ENCODE peak calls at places on chromosomes 2 and 18, in nine cellular contexts. One of them, this sample, is unnamed.

GRCh38 chr2:144331652-144332355 is 188.1 kb downstream of the ZEB2 start:
- DNase-seq in pancreas: no peak
- DNase-seq in cardiac muscle cell: no peak
- DNase-seq in adrenal gland: no peak
- DNase-seq in esophagus squamous epithelium: no peak
- DNase-seq in stomach: no peak
- DNase-seq in IMR-90: no peak
- DNase-seq in thyroid gland: peak; percentile 70
- DNase-seq in endodermal cell: no peak
- DNase-seq in this sample: no peak

GRCh38 chr2:8481463-8482009 is 200.3 kb upstream of the ID2 start:
- DNase-seq in cardiac muscle cell: no peak
- DNase-seq in thyroid gland: no peak
- DNase-seq in IMR-90: no peak
- DNase-seq in adrenal gland: no peak
- DNase-seq in pancreas: no peak
- DNase-seq in endodermal cell: no peak
- DNase-seq in esophagus squamous epithelium: no peak
- DNase-seq in stomach: no peak
- DNase-seq in this sample: no peak

GRCh38 chr18:55284614-55285013 is 303.4 kb downstream of the TCF4 start:
- DNase-seq in stomach: no peak
- DNase-seq in adrenal gland: no peak
- DNase-seq in pancreas: no peak
- DNase-seq in IMR-90: no peak
- DNase-seq in cardiac muscle cell: no peak
- DNase-seq in endodermal cell: no peak
- DNase-seq in thyroid gland: no peak
- DNase-seq in esophagus squamous epithelium: no peak
- DNase-seq in this sample: no peak

GRCh38 chr2:174259981-174260380 is 11.6 kb upstream of the OLA1 start:
- DNase-seq in pancreas: no peak
- DNase-seq in adrenal gland: peak; percentile 40
- DNase-seq in stomach: no peak
- DNase-seq in endodermal cell: no peak
- DNase-seq in thyroid gland: no peak
- DNase-seq in esophagus squamous epithelium: no peak
- DNase-seq in cardiac muscle cell: no peak
- DNase-seq in IMR-90: peak; percentile 85
- DNase-seq in this sample: no peak

GRCh38 chr2:100008960-100009359 is 133.4 kb downstream of the AFF3 start:
- DNase-seq in esophagus squamous epithelium: no peak
- DNase-seq in pancreas: no peak
- DNase-seq in thyroid gland: no peak
- DNase-seq in cardiac muscle cell: peak; percentile 28
- DNase-seq in adrenal gland: no peak
- DNase-seq in stomach: no peak
- DNase-seq in endodermal cell: no peak
- DNase-seq in IMR-90: peak; percentile 76
- DNase-seq in this sample: no peak

GRCh38 chr18:22813648-22814328 is 119.3 kb upstream of the RBBP8 start:
- DNase-seq in pancreas: no peak
- DNase-seq in stomach: no peak
- DNase-seq in esophagus squamous epithelium: no peak
- DNase-seq in endodermal cell: no peak
- DNase-seq in IMR-90: peak; percentile 65
- DNase-seq in adrenal gland: peak; percentile 27
- DNase-seq in cardiac muscle cell: peak; percentile 54
- DNase-seq in thyroid gland: no peak
- DNase-seq in this sample: no peak

GRCh38 chr18:48896875-48897511 is 53.8 kb downstream of the SMAD7 start:
- DNase-seq in endodermal cell: peak; percentile 91
- DNase-seq in stomach: peak; percentile 63
- DNase-seq in cardiac muscle cell: peak; percentile 52
- DNase-seq in esophagus squamous epithelium: no peak
- DNase-seq in adrenal gland: peak; percentile 74
- DNase-seq in pancreas: peak; percentile 56
- DNase-seq in IMR-90: peak; percentile 17
- DNase-seq in thyroid gland: peak; percentile 20
- DNase-seq in this sample: no peak

GRCh38 chr2:240225660-240226475 is 85.4 kb upstream of the OTOS start:
- DNase-seq in stomach: peak; percentile 8
- DNase-seq in endodermal cell: peak; percentile 29
- DNase-seq in thyroid gland: no peak
- DNase-seq in esophagus squamous epithelium: no peak
- DNase-seq in IMR-90: no peak
- DNase-seq in pancreas: no peak
- DNase-seq in adrenal gland: no peak
- DNase-seq in cardiac muscle cell: no peak
- DNase-seq in this sample: no peak

DNA sequence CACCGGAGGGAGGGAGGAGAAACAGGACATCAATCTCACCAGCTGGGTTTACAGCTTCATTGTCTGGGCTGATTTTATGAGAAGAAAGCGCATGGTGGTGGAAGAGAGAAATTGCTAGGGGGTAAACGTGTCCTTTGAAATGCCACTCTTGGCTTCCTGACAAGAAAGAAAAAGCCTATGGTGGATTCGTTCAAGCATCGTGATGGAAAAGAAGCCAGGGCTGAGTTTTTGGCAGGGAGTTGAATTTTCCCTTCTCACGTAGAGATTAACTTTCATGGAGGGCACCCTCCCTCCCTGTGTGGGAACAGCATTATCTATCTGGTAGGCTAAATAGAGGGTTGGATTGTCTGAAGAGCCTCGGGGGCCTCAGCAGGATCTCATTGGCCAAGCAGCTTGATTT is 502.0 kb downstream of the SLC4A3 start:
- DNase-seq in thyroid gland: no peak
- DNase-seq in stomach: no peak
- DNase-seq in pancreas: no peak
- DNase-seq in IMR-90: no peak
- DNase-seq in adrenal gland: no peak
- DNase-seq in cardiac muscle cell: no peak
- DNase-seq in endodermal cell: no peak
- DNase-seq in esophagus squamous epithelium: no peak
- DNase-seq in this sample: no peak
- TF ChIP-seq CTCF in thyroid gland: no peak
- TF ChIP-seq CTCF in stomach: no peak
- TF ChIP-seq CTCF in pancreas: no peak
- TF ChIP-seq CTCF in IMR-90: no peak
- TF ChIP-seq CTCF in adrenal gland: no peak
- TF ChIP-seq CTCF in cardiac muscle cell: no peak
- TF ChIP-seq CTCF in endodermal cell: no peak
- TF ChIP-seq CTCF in esophagus squamous epithelium: no peak
- TF ChIP-seq CTCF in this sample: no peak

GRCh38 chr2:220510668-220511067 is 883.2 kb downstream of the SLC4A3 start:
- DNase-seq in pancreas: no peak
- DNase-seq in endodermal cell: no peak
- DNase-seq in adrenal gland: no peak
- DNase-seq in IMR-90: peak; percentile 56
- DNase-seq in stomach: no peak
- DNase-seq in esophagus squamous epithelium: no peak
- DNase-seq in cardiac muscle cell: no peak
- DNase-seq in thyroid gland: no peak
- DNase-seq in this sample: no peak

GRCh38 chr2:220512419-220512818 is 885.0 kb downstream of the SLC4A3 start:
- DNase-seq in endodermal cell: no peak
- DNase-seq in IMR-90: peak; percentile 79
- DNase-seq in stomach: no peak
- DNase-seq in pancreas: no peak
- DNase-seq in cardiac muscle cell: no peak
- DNase-seq in esophagus squamous epithelium: no peak
- DNase-seq in thyroid gland: no peak
- DNase-seq in adrenal gland: no peak
- DNase-seq in this sample: no peak

GRCh38 chr2:220509921-220510320 is 882.5 kb downstream of the SLC4A3 start:
- DNase-seq in adrenal gland: no peak
- DNase-seq in stomach: no peak
- DNase-seq in esophagus squamous epithelium: no peak
- DNase-seq in endodermal cell: no peak
- DNase-seq in thyroid gland: no peak
- DNase-seq in cardiac muscle cell: no peak
- DNase-seq in pancreas: no peak
- DNase-seq in IMR-90: no peak
- DNase-seq in this sample: no peak

DNA sequence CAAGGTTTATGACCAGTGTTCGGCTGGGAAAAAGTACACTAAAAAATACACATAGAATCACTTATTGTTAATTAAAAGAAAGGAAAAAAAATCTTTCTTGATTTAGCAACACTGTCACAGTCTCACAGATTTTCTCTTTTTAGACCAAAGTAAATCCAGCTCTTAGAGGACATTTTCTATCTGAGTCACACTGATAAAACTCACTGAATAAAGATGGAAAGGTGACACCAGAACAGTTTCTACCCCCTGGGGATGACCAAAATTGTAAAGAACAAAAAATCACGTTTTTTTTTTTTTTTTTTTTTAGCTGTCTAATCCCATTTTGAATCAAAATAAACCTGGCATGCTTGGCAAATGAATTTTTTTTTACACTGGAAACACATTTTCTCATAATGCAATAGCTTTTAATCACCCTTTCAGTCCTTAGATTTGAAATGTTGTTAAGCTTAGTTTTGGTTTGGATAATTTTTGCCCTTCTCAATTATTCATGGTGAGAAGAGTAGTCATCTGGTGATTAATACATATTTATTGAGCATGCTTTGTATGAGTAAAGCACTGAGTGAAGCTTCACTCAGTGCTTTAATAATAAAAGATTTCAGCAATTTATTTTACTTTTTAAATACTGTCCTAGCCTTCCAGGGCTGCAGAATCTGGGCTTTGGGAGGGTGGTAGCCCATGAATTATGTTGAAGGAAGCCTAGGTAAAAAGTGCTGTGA is 886.3 kb downstream of the SLC4A3 start:
- DNase-seq in thyroid gland: no peak
- DNase-seq in adrenal gland: no peak
- DNase-seq in pancreas: no peak
- DNase-seq in endodermal cell: no peak
- DNase-seq in esophagus squamous epithelium: no peak
- DNase-seq in stomach: no peak
- DNase-seq in cardiac muscle cell: no peak
- DNase-seq in IMR-90: peak; percentile 20
- DNase-seq in this sample: no peak
- H3K27ac ChIP-seq in thyroid gland: no peak overlapping the region
- H3K27ac ChIP-seq in adrenal gland: no peak overlapping the region
- H3K27ac ChIP-seq in pancreas: no peak overlapping the region
- H3K27ac ChIP-seq in endodermal cell: no peak overlapping the region
- H3K27ac ChIP-seq in esophagus squamous epithelium: no peak overlapping the region
- H3K27ac ChIP-seq in stomach: no peak overlapping the region
- H3K27ac ChIP-seq in cardiac muscle cell: no peak overlapping the region
- H3K27ac ChIP-seq in IMR-90: peak overlapping the region; percentile 17
- H3K27ac ChIP-seq in this sample: no peak overlapping the region

GRCh38 chr2:27038012-27038411 is 5.2 kb downstream of the TMEM214 start:
- DNase-seq in pancreas: no peak
- DNase-seq in endodermal cell: no peak
- DNase-seq in adrenal gland: no peak
- DNase-seq in IMR-90: no peak
- DNase-seq in thyroid gland: no peak
- DNase-seq in esophagus squamous epithelium: no peak
- DNase-seq in stomach: no peak
- DNase-seq in cardiac muscle cell: no peak
- DNase-seq in this sample: no peak

GRCh38 chr2:27038631-27039339 is 6.0 kb downstream of the TMEM214 start:
- DNase-seq in pancreas: no peak
- DNase-seq in stomach: no peak
- DNase-seq in IMR-90: no peak
- DNase-seq in esophagus squamous epithelium: no peak
- DNase-seq in adrenal gland: no peak
- DNase-seq in thyroid gland: no peak
- DNase-seq in cardiac muscle cell: no peak
- DNase-seq in endodermal cell: no peak
- DNase-seq in this sample: no peak

GRCh38 chr2:27029051-27029450 is 3.7 kb upstream of the TMEM214 start:
- DNase-seq in adrenal gland: no peak
- DNase-seq in esophagus squamous epithelium: no peak
- DNase-seq in pancreas: no peak
- DNase-seq in IMR-90: no peak
- DNase-seq in thyroid gland: no peak
- DNase-seq in endodermal cell: no peak
- DNase-seq in stomach: no peak
- DNase-seq in cardiac muscle cell: no peak
- DNase-seq in this sample: no peak

GRCh38 chr2:27032495-27033252 is at the start of gene TMEM214:
- DNase-seq in IMR-90: peak; percentile 89
- DNase-seq in thyroid gland: peak; percentile 87
- DNase-seq in pancreas: peak; percentile 96
- DNase-seq in stomach: peak; percentile 92
- DNase-seq in cardiac muscle cell: peak; percentile 90
- DNase-seq in esophagus squamous epithelium: peak; percentile 46
- DNase-seq in endodermal cell: peak; percentile 92
- DNase-seq in adrenal gland: peak; percentile 88
- DNase-seq in this sample: peak; percentile 72

GRCh38 chr2:27033253-27033852 is 588 bp downstream of the TMEM214 start:
- DNase-seq in adrenal gland: no peak
- DNase-seq in thyroid gland: no peak
- DNase-seq in endodermal cell: no peak
- DNase-seq in cardiac muscle cell: no peak
- DNase-seq in esophagus squamous epithelium: no peak
- DNase-seq in IMR-90: no peak
- DNase-seq in stomach: no peak
- DNase-seq in pancreas: no peak
- DNase-seq in this sample: no peak
- TF ChIP-seq CTCF in adrenal gland: no peak
- TF ChIP-seq CTCF in thyroid gland: no peak
- TF ChIP-seq CTCF in endodermal cell: no peak
- TF ChIP-seq CTCF in cardiac muscle cell: no peak
- TF ChIP-seq CTCF in esophagus squamous epithelium: no peak
- TF ChIP-seq CTCF in IMR-90: no peak
- TF ChIP-seq CTCF in stomach: no peak
- TF ChIP-seq CTCF in pancreas: no peak
- TF ChIP-seq CTCF in this sample: no peak

GRCh38 chr2:54620948-54621347 is 102.5 kb upstream of the EML6 start:
- DNase-seq in esophagus squamous epithelium: no peak
- DNase-seq in stomach: no peak
- DNase-seq in endodermal cell: no peak
- DNase-seq in pancreas: no peak
- DNase-seq in adrenal gland: no peak
- DNase-seq in IMR-90: no peak
- DNase-seq in thyroid gland: no peak
- DNase-seq in cardiac muscle cell: no peak
- DNase-seq in this sample: no peak

GRCh38 chr2:54615832-54616534 is 107.5 kb upstream of the EML6 start:
- DNase-seq in esophagus squamous epithelium: no peak
- DNase-seq in pancreas: no peak
- DNase-seq in cardiac muscle cell: peak; percentile 72
- DNase-seq in endodermal cell: no peak
- DNase-seq in adrenal gland: no peak
- DNase-seq in thyroid gland: no peak
- DNase-seq in stomach: no peak
- DNase-seq in IMR-90: no peak
- DNase-seq in this sample: no peak

GRCh38 chr2:54618646-54619565 is 104.6 kb upstream of the EML6 start:
- DNase-seq in pancreas: no peak
- DNase-seq in endodermal cell: no peak
- DNase-seq in IMR-90: no peak
- DNase-seq in thyroid gland: no peak
- DNase-seq in adrenal gland: peak; percentile 63
- DNase-seq in stomach: peak; percentile 57
- DNase-seq in esophagus squamous epithelium: no peak
- DNase-seq in cardiac muscle cell: no peak
- DNase-seq in this sample: no peak

GRCh38 chr2:54617409-54617808 is 106.1 kb upstream of the EML6 start:
- DNase-seq in cardiac muscle cell: no peak
- DNase-seq in pancreas: no peak
- DNase-seq in endodermal cell: no peak
- DNase-seq in IMR-90: no peak
- DNase-seq in stomach: no peak
- DNase-seq in thyroid gland: no peak
- DNase-seq in adrenal gland: no peak
- DNase-seq in esophagus squamous epithelium: no peak
- DNase-seq in this sample: no peak

GRCh38 chr2:54619660-54620231 is 103.7 kb upstream of the EML6 start:
- DNase-seq in esophagus squamous epithelium: no peak
- DNase-seq in endodermal cell: no peak
- DNase-seq in pancreas: no peak
- DNase-seq in adrenal gland: no peak
- DNase-seq in cardiac muscle cell: no peak
- DNase-seq in stomach: peak; percentile 63
- DNase-seq in IMR-90: no peak
- DNase-seq in thyroid gland: peak; percentile 21
- DNase-seq in this sample: no peak
- H3K27ac ChIP-seq in esophagus squamous epithelium: no peak overlapping the region
- H3K27ac ChIP-seq in endodermal cell: no peak overlapping the region
- H3K27ac ChIP-seq in pancreas: no peak overlapping the region
- H3K27ac ChIP-seq in adrenal gland: peak overlapping the region; percentile 69
- H3K27ac ChIP-seq in cardiac muscle cell: peak overlapping the region; percentile 88
- H3K27ac ChIP-seq in stomach: peak overlapping the region; percentile 82
- H3K27ac ChIP-seq in IMR-90: no peak overlapping the region
- H3K27ac ChIP-seq in thyroid gland: peak overlapping the region; percentile 82
- H3K27ac ChIP-seq in this sample: no peak overlapping the region